ENCODE peak calls at places on chromosomes 7 and 10, in eight cellular contexts. A is fibroblast of lung; G is CD8-positive, alpha-beta memory T cell; E is testis; D is tibial artery; L is sigmoid colon; N is right cardiac atrium; M is heart right ventricle. K is an unnamed sample. For H3K4me1, the result is how much of the 10 kb centered on the place peaks cover.

GRCh38 chr10:70174058-70174741 is 3.9 kb upstream of the SAR1A start:
- DNase-seq in A (peak), M (no peak), G (peak), N (no peak), D (no peak), E (no peak), L (no peak), K (peak)

GRCh38 chr7:28036748-28037147 is 143.8 kb downstream of the JAZF1 start:
- DNase-seq in G (no peak), N (no peak), M (no peak), E (no peak), L (no peak), A (peak), D (no peak), K (no peak)

GRCh38 chr7:100563809-100564400 is 9.8 kb downstream of the SAP25 start:
- DNase-seq in E (peak), L (peak), D (peak), G (peak), M (peak), A (peak), N (peak), K (peak)

GRCh38 chr10:96959733-96960132 is 127.6 kb downstream of the LCOR start:
- DNase-seq in E (no peak), G (no peak), L (no peak), M (no peak), D (no peak), A (peak), N (no peak), K (no peak)

GRCh38 chr10:48656928-48657327 is 27.7 kb upstream of the WDFY4 start:
- DNase-seq in G (no peak), D (no peak), E (no peak), A (no peak), L (no peak), N (no peak), M (no peak), K (no peak)

GRCh38 chr7:105787071-105787470 is 89.3 kb downstream of the ATXN7L1 start:
- DNase-seq in N (no peak), M (no peak), G (no peak), D (no peak), A (no peak), E (no peak), L (peak), K (no peak)

GRCh38 chr7:1986366-1987083 is 246.2 kb downstream of the MAD1L1 start:
- DNase-seq in M (peak), G (peak), A (no peak), L (no peak), N (peak), E (no peak), D (no peak), K (no peak)

GRCh38 chr10:99908512-99908911 is 101.2 kb downstream of the DNMBP start:
- DNase-seq in G (no peak), L (no peak), M (no peak), A (peak), N (no peak), D (no peak), E (no peak), K (no peak)

GRCh38 chr7:106064329-106064728 is 47.8 kb downstream of the SYPL1 start:
- DNase-seq in D (no peak), E (no peak), G (no peak), N (peak), M (no peak), A (no peak), L (no peak), K (no peak)

GRCh38 chr10:22700489-22700888 is 13.9 kb downstream of the PIP4K2A start:
- DNase-seq in L (no peak), N (no peak), G (no peak), M (no peak), E (no peak), A (no peak), D (no peak), K (no peak)

GRCh38 chr7:146655928-146656797 is 539.6 kb downstream of the CNTNAP2 start:
- DNase-seq in N (no peak), L (no peak), A (peak), M (no peak), G (no peak), D (no peak), E (no peak), K (no peak)

GRCh38 chr7:42886866-42887509 is 24.9 kb downstream of the C7orf25 start:
- DNase-seq in L (no peak), E (no peak), M (no peak), D (no peak), N (no peak), G (no peak), A (no peak), K (no peak)
- H3K27ac ChIP-seq in L (no peak), E (no peak), M (no peak), D (no peak), N (no peak), G (no peak), A (no peak), K (no peak)

GRCh38 chr10:34124522-34125035 is 690.5 kb downstream of the PARD3 start:
- DNase-seq in N (no peak), A (peak), M (no peak), G (no peak), E (no peak), L (no peak), D (no peak), K (no peak)

GRCh38 chr10:34121974-34122282 is 693.2 kb downstream of the PARD3 start:
- DNase-seq in G (no peak), E (no peak), A (peak), L (no peak), D (no peak), N (no peak), M (no peak), K (no peak)

GRCh38 chr10:34125702-34126101 is 689.4 kb downstream of the PARD3 start:
- DNase-seq in N (no peak), D (no peak), L (no peak), A (no peak), G (no peak), E (no peak), M (no peak), K (no peak)

GRCh38 chr10:34119456-34119855 is 695.6 kb downstream of the PARD3 start:
- DNase-seq in D (no peak), M (no peak), A (no peak), L (no peak), E (peak), G (no peak), N (peak), K (no peak)

DNA sequence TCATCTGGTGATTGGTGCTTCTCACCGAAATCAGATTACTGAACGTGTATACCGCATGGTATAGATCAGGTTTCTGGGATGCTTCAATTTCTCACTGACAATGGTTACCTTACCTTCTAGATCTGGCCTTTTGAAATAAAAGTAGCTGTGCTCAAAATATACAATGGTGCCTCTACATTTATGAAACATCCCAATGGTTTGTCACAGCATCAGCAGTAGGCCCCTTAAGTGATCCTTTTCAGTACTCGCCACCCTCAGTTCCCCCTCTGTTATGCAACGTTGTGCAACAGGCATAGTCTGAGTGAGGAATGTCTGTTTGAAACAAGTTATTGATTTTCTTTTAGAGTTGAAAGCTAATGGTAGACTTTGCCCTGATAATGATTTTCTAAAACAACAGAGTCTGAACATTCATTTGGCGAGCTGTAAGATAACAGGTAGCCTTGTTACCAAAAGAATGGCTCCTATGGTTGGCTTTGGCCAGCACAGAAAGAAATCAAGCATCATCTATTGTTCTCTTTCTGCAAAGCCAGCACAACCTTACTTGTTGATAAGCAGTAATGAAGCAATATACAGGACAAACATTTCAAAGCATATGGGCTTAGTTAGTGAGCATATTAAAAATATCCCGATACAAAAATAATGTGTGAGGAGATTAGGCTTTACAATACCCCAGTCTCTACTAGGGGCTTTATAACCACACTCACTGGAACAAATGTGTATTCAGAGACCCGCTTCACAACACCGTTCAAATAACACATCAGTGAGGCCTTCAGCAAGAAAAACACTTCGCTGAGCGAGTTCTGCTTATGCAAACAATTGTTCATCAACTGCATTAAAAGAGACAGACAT is 693.7 kb downstream of the PARD3 start:
- DNase-seq in G (no peak), D (no peak), L (no peak), A (no peak), M (no peak), E (no peak), N (no peak), K (no peak)
- H3K4me1 ChIP-seq in G (under half), D (under half), L (under half), A (under half), M (under half), E (under half), N (under half), K (under half)

GRCh38 chr7:29592866-29593265 is 29.2 kb downstream of the PRR15 start:
- DNase-seq in N (no peak), D (no peak), A (no peak), G (no peak), L (no peak), E (no peak), M (no peak), K (no peak)

GRCh38 chr7:29587195-29587808 is 23.7 kb downstream of the PRR15 start:
- DNase-seq in G (no peak), L (no peak), M (no peak), D (no peak), N (no peak), E (no peak), A (no peak), K (no peak)

GRCh38 chr7:29588900-29589696 is 25.5 kb downstream of the PRR15 start:
- DNase-seq in D (no peak), G (peak), E (peak), A (no peak), M (no peak), N (no peak), L (no peak), K (peak)

GRCh38 chr7:29593458-29593857 is 29.8 kb downstream of the PRR15 start:
- DNase-seq in N (no peak), E (no peak), M (no peak), D (no peak), G (no peak), A (no peak), L (no peak), K (no peak)

DNA sequence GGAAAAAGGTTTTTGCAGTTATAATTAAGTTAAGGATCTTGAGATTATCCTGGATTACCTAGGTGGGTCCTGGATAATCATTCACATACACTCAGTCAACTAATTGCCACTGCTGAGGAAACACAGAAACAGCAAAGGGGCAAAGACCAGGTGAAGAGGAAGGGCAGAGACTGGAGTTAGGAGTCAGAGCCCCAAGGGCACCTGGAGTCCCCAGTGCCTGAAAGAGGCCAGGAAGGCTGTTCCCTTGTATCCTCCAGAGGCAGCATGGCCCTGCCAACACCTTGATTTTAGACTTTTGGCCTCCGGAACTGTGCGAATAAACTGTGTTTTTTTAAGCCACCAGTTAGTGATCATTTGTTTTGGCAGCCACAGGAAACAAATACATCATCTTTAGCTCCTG is 24.6 kb downstream of the PRR15 start:
- DNase-seq in A (no peak), D (no peak), N (no peak), G (no peak), L (no peak), M (no peak), E (no peak), K (no peak)
- H3K27ac ChIP-seq in A (no peak), D (no peak), N (no peak), G (no peak), L (no peak), M (no peak), E (no peak), K (no peak)

GRCh38 chr7:102466097-102466496 is 1.3 kb downstream of the LRWD1 start:
- DNase-seq in A (no peak), N (no peak), E (no peak), D (no peak), G (no peak), M (no peak), L (no peak), K (no peak)
- H3K4me1 ChIP-seq in A (under half), N (under half), E (under half), D (under half), G (under half), M (under half), L (under half), K (under half)

GRCh38 chr10:119166111-119166500 is 592 bp upstream of the SFXN4 start:
- DNase-seq in L (no peak), A (no peak), E (no peak), M (no peak), D (no peak), G (no peak), N (no peak), K (no peak)
- H3K27ac ChIP-seq in L (peak), A (peak), E (peak), M (peak), D (peak), G (peak), N (peak), K (peak)

GRCh38 chr10:132400547-132401151 is 3.6 kb downstream of the PWWP2B start:
- DNase-seq in D (no peak), L (peak), G (no peak), E (no peak), A (no peak), M (peak), N (peak), K (no peak)
- H3K4me1 ChIP-seq in D (under half), L (under half), G (under half), E (under half), A (under half), M (under half), N (under half), K (under half)

GRCh38 chr7:4745265-4745919 is 30.0 kb upstream of the AP5Z1 start:
- DNase-seq in G (no peak), D (no peak), A (no peak), N (no peak), L (no peak), M (no peak), E (no peak), K (peak)

GRCh38 chr7:4747013-4747412 is 28.4 kb upstream of the AP5Z1 start:
- DNase-seq in D (no peak), M (no peak), E (no peak), L (no peak), N (peak), A (no peak), G (no peak), K (no peak)

GRCh38 chr7:4747746-4748145 is 27.7 kb upstream of the AP5Z1 start:
- DNase-seq in D (no peak), A (no peak), E (no peak), L (no peak), M (no peak), G (no peak), N (peak), K (no peak)

GRCh38 chr7:4744391-4745264 is 30.8 kb upstream of the AP5Z1 start:
- DNase-seq in M (peak), A (peak), D (peak), L (peak), N (peak), G (peak), E (peak), K (peak)

DNA sequence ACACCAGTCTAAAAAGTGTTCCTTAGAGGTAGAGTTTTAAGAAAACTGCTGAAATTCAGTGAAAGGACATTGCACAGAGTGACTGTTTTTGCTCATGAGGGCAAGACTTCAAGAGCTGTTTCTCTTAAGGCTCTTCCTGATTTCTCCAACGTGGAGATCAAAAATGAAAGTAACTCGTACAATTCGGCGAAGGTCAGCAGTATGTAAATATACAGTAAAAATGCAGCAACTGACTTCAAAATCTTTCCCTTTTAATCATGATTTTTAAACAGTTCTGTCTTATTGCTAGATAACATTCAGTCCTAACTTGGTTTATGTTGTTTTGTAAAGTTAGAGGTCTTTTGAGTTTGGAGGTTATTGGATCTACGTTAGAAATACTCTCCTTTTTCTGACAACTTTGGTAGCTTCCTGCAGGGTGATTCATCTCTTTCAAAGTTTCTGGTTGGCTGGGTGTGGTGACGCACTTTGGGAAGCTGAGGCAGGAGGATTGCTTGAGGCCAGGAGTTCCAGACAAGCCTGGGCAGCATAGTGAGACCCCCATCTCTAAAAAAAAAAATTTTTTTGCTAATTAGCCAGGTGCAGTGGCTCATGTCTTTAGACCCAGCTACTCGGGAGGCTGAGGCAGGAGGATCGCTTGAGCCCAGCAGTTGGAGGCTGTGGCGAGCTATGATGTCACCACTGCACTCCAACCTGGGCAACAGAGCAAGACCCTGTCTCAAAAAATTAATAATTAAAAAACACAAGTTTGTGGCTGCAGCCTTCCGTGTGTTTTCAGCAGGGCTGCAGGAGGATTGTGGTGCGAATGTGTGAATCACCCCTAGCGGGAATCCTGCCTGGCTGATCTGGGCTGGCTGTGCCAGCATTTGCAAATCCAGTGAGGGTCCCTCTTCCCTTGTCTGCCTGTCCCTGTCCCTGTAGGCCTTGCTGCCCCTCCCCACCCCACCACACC is 29.2 kb upstream of the AP5Z1 start:
- DNase-seq in E (no peak), G (peak), A (peak), D (no peak), N (peak), M (no peak), L (no peak), K (no peak)
- H3K27ac ChIP-seq in E (peak), G (peak), A (peak), D (peak), N (peak), M (peak), L (peak), K (peak)

DNA sequence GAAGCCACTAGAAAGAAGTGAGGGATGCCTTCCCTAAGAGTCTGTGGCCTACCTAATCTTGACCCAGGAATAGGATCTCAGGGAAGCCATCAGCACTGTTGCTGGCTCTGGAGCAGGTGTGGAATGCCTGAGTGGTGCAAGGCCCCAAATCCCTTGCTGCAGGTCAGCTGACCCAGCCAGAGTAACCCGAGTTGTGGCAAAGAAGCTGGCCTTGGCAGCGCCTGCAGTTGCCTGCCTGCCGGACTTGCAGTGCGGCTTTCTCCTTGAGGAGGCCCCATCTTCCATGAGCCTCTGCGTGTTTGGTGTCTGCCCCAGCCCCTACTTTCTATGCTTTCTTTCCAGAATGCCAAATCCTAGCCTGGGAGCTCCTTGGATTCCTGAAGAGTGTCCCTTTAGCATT is 5.8 kb downstream of the KIAA1217 start:
- DNase-seq in M (no peak), A (no peak), G (no peak), N (peak), L (no peak), E (no peak), D (no peak), K (no peak)
- H3K4me1 ChIP-seq in M (under half), A (under half), G (under half), N (under half), L (under half), E (under half), D (under half), K (under half)

GRCh38 chr10:62057872-62058271 is 156.4 kb downstream of the ARID5B start:
- DNase-seq in A (no peak), G (no peak), M (no peak), E (no peak), L (no peak), D (no peak), N (no peak), K (no peak)
- H3K27ac ChIP-seq in A (peak), G (no peak), M (peak), E (peak), L (peak), D (peak), N (peak), K (peak)

DNA sequence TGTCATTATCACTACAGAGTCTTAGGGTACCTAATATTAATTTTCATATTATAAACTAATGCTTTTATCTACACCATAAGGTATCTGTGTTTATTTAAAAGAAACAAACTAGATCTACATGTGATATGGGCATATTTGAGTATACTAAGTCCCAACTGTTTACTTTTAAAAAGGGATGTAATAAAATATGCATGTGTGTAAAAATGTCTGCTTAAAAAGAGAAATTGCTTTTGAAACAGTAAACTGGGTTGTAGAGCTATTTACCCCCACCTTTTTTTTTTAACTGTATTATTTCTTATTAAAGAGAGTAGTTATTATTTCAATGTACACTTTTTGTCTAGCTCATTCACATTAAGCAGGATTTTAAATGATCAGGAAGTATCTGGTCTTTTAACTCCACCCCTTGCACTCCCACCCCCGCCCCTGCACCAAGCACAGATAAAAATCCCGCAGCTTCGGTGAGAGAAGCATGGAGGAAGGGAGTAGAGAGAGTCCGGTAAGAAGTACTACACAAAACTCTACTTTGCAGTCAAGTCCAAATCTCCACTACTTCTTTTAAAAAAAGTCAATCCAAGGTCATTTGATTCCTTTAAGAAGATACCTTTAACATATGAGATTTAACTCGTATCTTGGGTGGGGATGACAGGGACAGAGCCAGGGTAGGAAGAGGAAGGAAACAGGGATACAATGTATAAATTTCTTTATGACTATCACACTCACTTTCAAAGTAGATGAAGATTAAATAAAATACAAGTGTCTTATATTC is 131.9 kb downstream of the NRBF2 start:
- DNase-seq in N (no peak), G (peak), D (no peak), A (peak), L (no peak), E (peak), M (no peak), K (no peak)
- H3K4me1 ChIP-seq in N (under half), G (under half), D (under half), A (under half), L (under half), E (under half), M (under half), K (half or more)

K was measured in CD4-positive, CD25-positive, alpha-beta regulatory T cell.